ENCODE peak calls at places on chromosomes 3 and 15, in four cellular contexts. One of them, this sample, is unnamed. For H3K4me1, the result is how much of the 10 kb centered on the place peaks cover.

GRCh38 chr3:167467848-167468611 is 5.8 kb downstream of the SERPINI2 start:
- DNase-seq in CD8-positive, alpha-beta T cell: no peak
- DNase-seq in upper lobe of left lung: no peak
- DNase-seq in H9: no peak
- DNase-seq in this sample: no peak

GRCh38 chr3:5262507-5262906 is 75.0 kb downstream of the EDEM1 start:
- DNase-seq in upper lobe of left lung: no peak
- DNase-seq in H9: no peak
- DNase-seq in CD8-positive, alpha-beta T cell: no peak
- DNase-seq in this sample: no peak

GRCh38 chr3:141788147-141788546 is 24.9 kb downstream of the GRK7 start:
- DNase-seq in H9: no peak
- DNase-seq in CD8-positive, alpha-beta T cell: no peak
- DNase-seq in upper lobe of left lung: no peak
- DNase-seq in this sample: no peak

GRCh38 chr15:70133296-70133695 is 35.6 kb upstream of the TLE3 start:
- DNase-seq in CD8-positive, alpha-beta T cell: no peak
- DNase-seq in upper lobe of left lung: no peak
- DNase-seq in H9: no peak
- DNase-seq in this sample: no peak

GRCh38 chr15:29115093-29115991 is 154.3 kb downstream of the NSMCE3 start:
- DNase-seq in H9: peak
- DNase-seq in upper lobe of left lung: no peak
- DNase-seq in CD8-positive, alpha-beta T cell: peak
- DNase-seq in this sample: no peak

GRCh38 chr15:36469567-36469966 is 109.9 kb upstream of the CDIN1 start:
- DNase-seq in H9: no peak
- DNase-seq in upper lobe of left lung: no peak
- DNase-seq in CD8-positive, alpha-beta T cell: no peak
- DNase-seq in this sample: no peak

GRCh38 chr3:157423337-157423736 is 13.3 kb upstream of the PTX3 start:
- DNase-seq in CD8-positive, alpha-beta T cell: no peak
- DNase-seq in H9: no peak
- DNase-seq in upper lobe of left lung: no peak
- DNase-seq in this sample: no peak

GRCh38 chr3:141625506-141625905 is 112.6 kb upstream of the RNF7 start:
- DNase-seq in upper lobe of left lung: no peak
- DNase-seq in CD8-positive, alpha-beta T cell: no peak
- DNase-seq in H9: no peak
- DNase-seq in this sample: no peak

GRCh38 chr15:68666812-68667450 is 88.1 kb downstream of the CORO2B start:
- DNase-seq in CD8-positive, alpha-beta T cell: no peak
- DNase-seq in H9: peak
- DNase-seq in upper lobe of left lung: no peak
- DNase-seq in this sample: no peak

GRCh38 chr3:185537369-185537970 is 14.9 kb downstream of the LIPH start:
- DNase-seq in H9: no peak
- DNase-seq in CD8-positive, alpha-beta T cell: no peak
- DNase-seq in upper lobe of left lung: peak
- DNase-seq in this sample: peak

GRCh38 chr15:98626153-98626552 is 22.2 kb upstream of the IGF1R start:
- DNase-seq in H9: no peak
- DNase-seq in upper lobe of left lung: no peak
- DNase-seq in CD8-positive, alpha-beta T cell: no peak
- DNase-seq in this sample: peak

GRCh38 chr15:57503911-57504598 is 87.6 kb upstream of the MYZAP start:
- DNase-seq in H9: no peak
- DNase-seq in CD8-positive, alpha-beta T cell: no peak
- DNase-seq in upper lobe of left lung: no peak
- DNase-seq in this sample: no peak

GRCh38 chr3:37511357-37511970 is 337.1 kb upstream of the LRRFIP2 start:
- DNase-seq in H9: no peak
- DNase-seq in upper lobe of left lung: no peak
- DNase-seq in CD8-positive, alpha-beta T cell: no peak
- DNase-seq in this sample: no peak

GRCh38 chr3:33218446-33219174 is at the start of gene SUSD5:
- DNase-seq in CD8-positive, alpha-beta T cell: no peak
- DNase-seq in H9: peak
- DNase-seq in upper lobe of left lung: no peak
- DNase-seq in this sample: no peak

GRCh38 chr3:189458536-189458935 is 172.7 kb upstream of the TP63 start:
- DNase-seq in upper lobe of left lung: no peak
- DNase-seq in H9: no peak
- DNase-seq in CD8-positive, alpha-beta T cell: no peak
- DNase-seq in this sample: no peak

GRCh38 chr15:95410757-95411156 is 919.7 kb upstream of the NR2F2 start:
- DNase-seq in H9: no peak
- DNase-seq in CD8-positive, alpha-beta T cell: no peak
- DNase-seq in upper lobe of left lung: no peak
- DNase-seq in this sample: no peak

GRCh38 chr15:61216519-61216918 is 12.6 kb downstream of the RORA start:
- DNase-seq in CD8-positive, alpha-beta T cell: no peak
- DNase-seq in H9: peak
- DNase-seq in upper lobe of left lung: no peak
- DNase-seq in this sample: no peak

GRCh38 chr15:101327147-101327740 is 32.2 kb upstream of the SNRPA1 start:
- DNase-seq in CD8-positive, alpha-beta T cell: no peak
- DNase-seq in H9: no peak
- DNase-seq in upper lobe of left lung: no peak
- DNase-seq in this sample: no peak

GRCh38 chr3:148950806-148951205 is 40.5 kb upstream of the GYG1 start:
- DNase-seq in CD8-positive, alpha-beta T cell: no peak
- DNase-seq in upper lobe of left lung: no peak
- DNase-seq in H9: no peak
- DNase-seq in this sample: no peak

GRCh38 chr3:138180375-138181029 is 5.8 kb upstream of the DBR1 start:
- DNase-seq in upper lobe of left lung: no peak
- DNase-seq in CD8-positive, alpha-beta T cell: peak
- DNase-seq in H9: no peak
- DNase-seq in this sample: no peak

GRCh38 chr3:44678480-44679116 is 30.1 kb downstream of the ZNF35 start:
- DNase-seq in CD8-positive, alpha-beta T cell: no peak
- DNase-seq in upper lobe of left lung: no peak
- DNase-seq in H9: no peak
- DNase-seq in this sample: no peak

GRCh38 chr3:136293279-136293678 is 43.1 kb downstream of the PCCB start:
- DNase-seq in CD8-positive, alpha-beta T cell: no peak
- DNase-seq in H9: no peak
- DNase-seq in upper lobe of left lung: no peak
- DNase-seq in this sample: no peak

GRCh38 chr3:48784426-48785120 is 63.1 kb downstream of the PRKAR2A start:
- DNase-seq in CD8-positive, alpha-beta T cell: no peak
- DNase-seq in upper lobe of left lung: no peak
- DNase-seq in H9: no peak
- DNase-seq in this sample: no peak

GRCh38 chr15:62492900-62493299 is 327.8 kb upstream of the C2CD4B start:
- DNase-seq in CD8-positive, alpha-beta T cell: no peak
- DNase-seq in upper lobe of left lung: no peak
- DNase-seq in H9: no peak
- DNase-seq in this sample: no peak

GRCh38 chr15:62491642-62492041 is 326.6 kb upstream of the C2CD4B start:
- DNase-seq in upper lobe of left lung: no peak
- DNase-seq in H9: no peak
- DNase-seq in CD8-positive, alpha-beta T cell: no peak
- DNase-seq in this sample: no peak

GRCh38 chr15:62485170-62485720 is 320.2 kb upstream of the C2CD4B start:
- DNase-seq in CD8-positive, alpha-beta T cell: no peak
- DNase-seq in H9: no peak
- DNase-seq in upper lobe of left lung: no peak
- DNase-seq in this sample: no peak

GRCh38 chr15:62486041-62486440 is 321.0 kb upstream of the C2CD4B start:
- DNase-seq in CD8-positive, alpha-beta T cell: no peak
- DNase-seq in upper lobe of left lung: no peak
- DNase-seq in H9: no peak
- DNase-seq in this sample: no peak

GRCh38 chr15:62488383-62488782 is 323.3 kb upstream of the C2CD4B start:
- DNase-seq in CD8-positive, alpha-beta T cell: no peak
- DNase-seq in H9: no peak
- DNase-seq in upper lobe of left lung: no peak
- DNase-seq in this sample: no peak
- H3K4me1 ChIP-seq in CD8-positive, alpha-beta T cell: under half
- H3K4me1 ChIP-seq in H9: under half
- H3K4me1 ChIP-seq in upper lobe of left lung: under half
- H3K4me1 ChIP-seq in this sample: under half

GRCh38 chr3:49928511-49929017 is 1.0 kb downstream of the MON1A start:
- DNase-seq in CD8-positive, alpha-beta T cell: no peak
- DNase-seq in H9: no peak
- DNase-seq in upper lobe of left lung: peak
- DNase-seq in this sample: no peak

GRCh38 chr3:49930922-49931321 is 1.3 kb upstream of the MON1A start:
- DNase-seq in CD8-positive, alpha-beta T cell: no peak
- DNase-seq in H9: peak
- DNase-seq in upper lobe of left lung: peak
- DNase-seq in this sample: no peak

GRCh38 chr3:49929333-49930240 is at the start of gene MON1A:
- DNase-seq in upper lobe of left lung: peak
- DNase-seq in CD8-positive, alpha-beta T cell: peak
- DNase-seq in H9: peak
- DNase-seq in this sample: peak

GRCh38 chr3:49927798-49928197 is 1.8 kb downstream of the MON1A start:
- DNase-seq in upper lobe of left lung: no peak
- DNase-seq in CD8-positive, alpha-beta T cell: no peak
- DNase-seq in H9: no peak
- DNase-seq in this sample: no peak

GRCh38 chr3:49930241-49930690 is 655 bp upstream of the MON1A start:
- DNase-seq in upper lobe of left lung: no peak
- DNase-seq in CD8-positive, alpha-beta T cell: no peak
- DNase-seq in H9: no peak
- DNase-seq in this sample: no peak
- H3K27ac ChIP-seq in upper lobe of left lung: peak
- H3K27ac ChIP-seq in CD8-positive, alpha-beta T cell: peak
- H3K27ac ChIP-seq in H9: no peak
- H3K27ac ChIP-seq in this sample: peak

DNA sequence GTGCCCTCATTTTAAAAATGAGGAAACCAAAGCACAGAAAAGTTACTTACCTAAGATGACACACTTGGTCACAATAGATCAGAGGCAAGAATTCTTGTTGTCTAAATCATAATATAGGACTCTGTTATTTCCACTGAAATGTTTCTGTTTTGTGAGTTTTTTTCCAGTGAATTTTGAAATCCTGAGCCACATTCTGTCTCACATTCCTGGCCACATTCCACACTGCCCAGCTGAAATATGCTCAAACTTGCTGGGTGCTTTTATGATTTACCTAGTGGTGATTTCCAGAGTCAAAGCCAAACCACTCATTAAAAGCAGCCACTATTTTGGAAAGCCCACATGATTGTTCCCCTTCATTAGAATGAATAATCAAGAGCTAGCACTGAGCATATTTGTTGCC is 82.3 kb upstream of the NPHP3 start:
- DNase-seq in CD8-positive, alpha-beta T cell: no peak
- DNase-seq in H9: no peak
- DNase-seq in upper lobe of left lung: no peak
- DNase-seq in this sample: no peak
- H3K4me1 ChIP-seq in CD8-positive, alpha-beta T cell: under half
- H3K4me1 ChIP-seq in H9: under half
- H3K4me1 ChIP-seq in upper lobe of left lung: under half
- H3K4me1 ChIP-seq in this sample: under half

DNA sequence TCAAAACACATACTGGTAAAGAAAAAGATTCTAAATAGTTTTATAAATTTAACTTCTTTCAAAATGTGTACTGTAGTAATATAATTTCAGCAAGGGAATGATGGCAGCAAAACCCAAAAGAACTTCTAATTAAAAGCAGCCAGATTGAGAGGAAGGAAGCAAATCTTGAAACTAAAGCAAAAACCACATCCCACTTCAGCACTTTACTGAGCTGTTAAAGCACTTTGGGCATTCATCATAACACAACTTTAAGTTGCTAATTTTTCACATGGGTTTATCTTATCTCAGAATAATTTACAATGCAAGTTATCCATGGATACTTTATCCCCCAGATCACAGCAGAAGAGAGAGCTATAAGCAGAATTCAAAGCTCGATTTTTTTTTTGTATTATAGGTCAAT is 6.0 kb downstream of the RFC4 start:
- DNase-seq in H9: no peak
- DNase-seq in upper lobe of left lung: no peak
- DNase-seq in CD8-positive, alpha-beta T cell: no peak
- DNase-seq in this sample: no peak
- H3K27ac ChIP-seq in H9: no peak
- H3K27ac ChIP-seq in upper lobe of left lung: no peak
- H3K27ac ChIP-seq in CD8-positive, alpha-beta T cell: no peak
- H3K27ac ChIP-seq in this sample: no peak

DNA sequence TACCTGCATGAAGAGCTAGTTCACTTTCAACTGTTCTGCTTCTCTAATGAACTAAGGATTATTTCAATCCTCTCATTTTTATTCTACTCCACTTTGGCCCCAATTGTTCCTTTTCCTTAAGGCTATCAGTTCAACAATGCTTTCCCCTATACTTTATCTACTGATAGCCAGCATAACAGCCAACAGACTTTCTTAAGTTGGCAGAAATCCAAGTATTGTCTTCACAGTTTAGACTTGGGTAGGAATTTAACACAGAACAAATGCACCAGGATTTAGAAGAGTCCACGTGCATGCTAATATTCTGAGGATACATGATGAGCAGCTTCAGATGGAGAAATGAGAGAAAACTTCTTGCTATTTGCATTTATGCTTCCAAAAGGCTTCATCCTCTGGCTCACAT is 54.8 kb downstream of the FBN1 start:
- DNase-seq in H9: no peak
- DNase-seq in upper lobe of left lung: no peak
- DNase-seq in CD8-positive, alpha-beta T cell: no peak
- DNase-seq in this sample: no peak
- H3K4me1 ChIP-seq in H9: under half
- H3K4me1 ChIP-seq in upper lobe of left lung: under half
- H3K4me1 ChIP-seq in CD8-positive, alpha-beta T cell: under half
- H3K4me1 ChIP-seq in this sample: under half